ENCODE peak calls at places on chromosomes 4 and X, in seven cellular contexts. E, C, Q, A, K, L and Z are unnamed samples.

GRCh38 chr4:8653326-8654000 is 60.9 kb downstream of the CPZ start:
- DNase-seq in E (peak; percentile 21), C (peak; percentile 44), Q (no peak), A (no peak), K (no peak), L (no peak), Z (no peak)

GRCh38 chr4:189185810-189186432 is 754.8 kb upstream of the FRG1 start:
- DNase-seq in E (no peak), C (no peak), Q (no peak), A (no peak), K (no peak), L (no peak), Z (no peak)

GRCh38 chr4:8838911-8839431 is 32.7 kb downstream of the HMX1 start:
- DNase-seq in E (no peak), C (peak; percentile 57), Q (no peak), A (no peak), K (no peak), L (no peak), Z (peak; percentile 36)

GRCh38 chrX:16042980-16043379 is 80.4 kb upstream of the GRPR start:
- DNase-seq in E (no peak), C (no peak), Q (no peak), A (no peak), K (no peak), L (no peak), Z (no peak)

GRCh38 chr4:180913750-180914149 is 1329.5 kb upstream of the TENM3 start:
- DNase-seq in E (no peak), C (no peak), Q (no peak), A (no peak), K (no peak), L (no peak), Z (no peak)

GRCh38 chr4:147118523-147118922 is 172.9 kb upstream of the TTC29 start:
- DNase-seq in E (no peak), C (no peak), Q (no peak), A (no peak), K (no peak), L (no peak), Z (no peak)

GRCh38 chrX:47206316-47206715 is 12.2 kb upstream of the CDK16 start:
- DNase-seq in E (no peak), C (no peak), Q (no peak), A (no peak), K (no peak), L (no peak), Z (no peak)

GRCh38 chr4:116953947-116954346 is 131.4 kb downstream of the TRAM1L1 start:
- DNase-seq in E (no peak), C (no peak), Q (no peak), A (no peak), K (no peak), L (no peak), Z (no peak)

GRCh38 chr4:152956650-152957436 is 20.7 kb downstream of the FHDC1 start:
- DNase-seq in E (peak; percentile 46), C (no peak), Q (no peak), A (peak; percentile 8), K (no peak), L (no peak), Z (no peak)

GRCh38 chrX:15204130-15204751 is 65.6 kb downstream of the ASB9 start:
- DNase-seq in E (no peak), C (no peak), Q (peak; percentile 62), A (no peak), K (no peak), L (no peak), Z (no peak)

GRCh38 chr4:38489924-38490639 is 173.9 kb upstream of the KLF3 start:
- DNase-seq in E (peak; percentile 52), C (no peak), Q (no peak), A (peak; percentile 57), K (no peak), L (peak; percentile 34), Z (no peak)

GRCh38 chr4:53592686-53593641 is 1.7 kb upstream of the LNX1 start:
- DNase-seq in E (peak; percentile 77), C (peak; percentile 73), Q (no peak), A (peak; percentile 66), K (peak; percentile 83), L (peak; percentile 47), Z (peak; percentile 70)

GRCh38 chr4:113878718-113879117 is 100.7 kb downstream of the ARSJ start:
- DNase-seq in E (no peak), C (no peak), Q (no peak), A (peak; percentile 27), K (no peak), L (no peak), Z (no peak)

GRCh38 chrX:129759576-129760061 is 20.1 kb upstream of the SASH3 start:
- DNase-seq in E (peak; percentile 54), C (no peak), Q (no peak), A (peak; percentile 39), K (no peak), L (peak; percentile 47), Z (peak; percentile 60)

GRCh38 chr4:173005912-173006633 is 162.5 kb upstream of the GALNT7 start:
- DNase-seq in E (no peak), C (no peak), Q (no peak), A (no peak), K (no peak), L (no peak), Z (no peak)

GRCh38 chr4:112327950-112328349 is 30.8 kb downstream of the ALPK1 start:
- DNase-seq in E (no peak), C (no peak), Q (peak; percentile 46), A (no peak), K (no peak), L (no peak), Z (no peak)
- TF ChIP-seq CTCF in E (peak; percentile 21), C (peak; percentile 44), Q (peak; percentile 40), A (no peak), K (no peak), L (peak; percentile 63), Z (peak; percentile 37)

GRCh38 chr4:54683616-54684346 is 26.0 kb downstream of the KIT start:
- DNase-seq in E (peak; percentile 46), C (no peak), Q (peak; percentile 12), A (peak; percentile 51), K (no peak), L (no peak), Z (no peak)
- TF ChIP-seq CTCF in E (peak; percentile 18), C (peak; percentile 41), Q (peak; percentile 72), A (peak; percentile 41), K (no peak), L (peak; percentile 29), Z (peak; percentile 43)

GRCh38 chrX:81957318-81957717 is 755.4 kb downstream of the SH3BGRL start:
- DNase-seq in E (no peak), C (no peak), Q (no peak), A (no peak), K (no peak), L (no peak), Z (no peak)

GRCh38 chrX:81957900-81958545 is 756.1 kb downstream of the SH3BGRL start:
- DNase-seq in E (no peak), C (no peak), Q (no peak), A (peak; percentile 23), K (no peak), L (no peak), Z (no peak)
- TF ChIP-seq CTCF in E (no peak), C (peak; percentile 26), Q (peak; percentile 53), A (no peak), K (no peak), L (no peak), Z (peak; percentile 22)

GRCh38 chr4:16884673-16885460 is 13.6 kb downstream of the LDB2 start:
- DNase-seq in E (no peak), C (no peak), Q (no peak), A (no peak), K (no peak), L (no peak), Z (no peak)
- TF ChIP-seq CTCF in E (no peak), C (no peak), Q (no peak), A (no peak), K (no peak), L (no peak), Z (no peak)

GRCh38 chrX:39137363-39137954 is 336.2 kb downstream of the MID1IP1 start:
- DNase-seq in E (no peak), C (no peak), Q (no peak), A (no peak), K (no peak), L (no peak), Z (no peak)

DNA sequence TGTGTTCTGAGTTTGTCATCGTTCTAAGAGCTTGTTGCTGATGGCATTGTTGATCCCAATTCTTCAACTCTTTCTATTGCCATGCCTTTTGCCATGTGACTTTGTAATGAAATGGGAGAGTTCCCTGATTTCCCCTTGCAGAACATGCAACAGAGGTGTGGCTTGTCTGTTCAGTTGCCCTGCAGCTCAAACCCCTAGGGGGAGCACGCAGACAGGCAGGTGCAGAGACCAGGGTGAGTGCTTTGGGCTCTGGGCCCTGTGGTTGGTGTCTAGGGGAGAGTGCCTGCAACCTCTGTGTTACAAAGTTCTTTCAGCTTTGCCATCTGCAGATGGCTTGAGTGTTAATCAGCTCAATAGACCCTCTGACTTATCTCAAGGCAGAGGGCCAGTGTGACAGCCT is 332.7 kb downstream of the MID1IP1 start:
- DNase-seq in E (peak; percentile 26), C (no peak), Q (no peak), A (peak; percentile 36), K (no peak), L (peak; percentile 39), Z (no peak)
- TF ChIP-seq CTCF in E (no peak), C (peak; percentile 7), Q (peak; percentile 62), A (no peak), K (no peak), L (no peak), Z (no peak)

GRCh38 chr4:162499478-162499877 is 335.7 kb upstream of the FSTL5 start:
- DNase-seq in E (no peak), C (no peak), Q (no peak), A (no peak), K (no peak), L (no peak), Z (no peak)
- TF ChIP-seq CTCF in E (peak; percentile 34), C (peak; percentile 35), Q (peak; percentile 24), A (no peak), K (no peak), L (peak; percentile 9), Z (peak; percentile 25)

DNA sequence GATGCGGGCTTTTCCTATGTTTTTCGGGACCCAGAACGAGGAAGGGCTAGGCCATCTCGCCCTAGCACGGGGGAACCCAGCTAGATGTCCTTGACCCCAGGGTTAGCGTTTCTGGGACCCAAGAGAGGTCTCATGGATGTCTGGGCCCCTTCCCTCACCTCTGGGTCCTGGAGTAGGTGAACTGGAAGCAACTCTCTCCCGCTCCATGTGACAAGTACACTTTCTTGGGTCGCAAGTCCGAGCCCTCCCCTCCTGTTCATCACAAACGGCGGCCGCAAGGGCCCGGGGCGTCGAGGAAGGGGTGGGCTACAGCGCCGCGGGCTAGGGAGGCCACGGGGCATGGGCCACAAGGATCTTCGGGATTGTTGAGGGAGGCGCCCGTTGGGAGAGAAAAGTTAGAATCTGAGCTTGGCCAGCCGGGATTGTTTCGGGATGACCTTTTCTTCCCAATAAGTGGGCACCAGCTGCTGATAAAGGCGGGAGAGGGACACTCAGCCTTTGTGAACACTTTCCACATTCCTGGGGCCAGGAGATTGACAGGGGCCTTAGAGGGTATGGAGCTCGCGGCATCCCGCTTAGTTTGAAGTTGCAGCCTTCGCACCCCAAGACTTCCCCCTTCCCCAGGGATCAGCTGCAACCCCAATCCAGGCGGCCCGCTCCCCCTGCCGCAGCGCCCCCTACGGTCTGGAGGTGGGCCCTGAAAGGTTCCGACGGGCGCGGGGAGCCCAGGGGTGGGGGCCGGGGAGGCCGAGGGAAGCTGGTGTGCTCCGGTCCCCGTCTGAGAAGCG is 137.0 kb upstream of the ZIC3 start:
- DNase-seq in E (no peak), C (no peak), Q (no peak), A (no peak), K (no peak), L (no peak), Z (no peak)
- TF ChIP-seq CTCF in E (no peak), C (no peak), Q (no peak), A (no peak), K (no peak), L (no peak), Z (no peak)